ENCODE peak calls at places on chromosomes 6 and 20, in four cellular contexts. X is A549, P is breast epithelium, B is heart left ventricle. L is an unnamed sample.

GRCh38 chr20:63007472-63007721 is 633 bp upstream of the BHLHE23 start:
- DNase-seq in X (no peak), P (no peak), B (no peak), L (no peak)

GRCh38 chr6:41451039-41451438 is 95.1 kb upstream of the FOXP4 start:
- DNase-seq in X (no peak), P (no peak), B (peak; percentile 53), L (no peak)

GRCh38 chr6:27213544-27214125 is 33.9 kb upstream of the PRSS16 start:
- DNase-seq in X (peak; percentile 31), P (no peak), B (no peak), L (no peak)

GRCh38 chr20:37309941-37310590 is 20.6 kb downstream of the MANBAL start:
- DNase-seq in X (no peak), P (peak; percentile 87), B (no peak), L (no peak)

GRCh38 chr20:36064661-36065426 is 89.7 kb upstream of the EPB41L1 start:
- DNase-seq in X (peak; percentile 91), P (peak; percentile 92), B (peak; percentile 99), L (peak; percentile 93)

GRCh38 chr6:53432318-53433161 is 83.8 kb upstream of the ELOVL5 start:
- DNase-seq in X (no peak), P (no peak), B (no peak), L (peak; percentile 24)

GRCh38 chr6:98044168-98044567 is 761.2 kb upstream of the MMS22L start:
- DNase-seq in X (no peak), P (no peak), B (no peak), L (no peak)

GRCh38 chr20:434221-434620 is 26.1 kb downstream of the RBCK1 start:
- DNase-seq in X (no peak), P (no peak), B (no peak), L (no peak)

GRCh38 chr20:57391439-57392129 is 388 bp downstream of the RBM38 start:
- DNase-seq in X (no peak), P (no peak), B (peak; percentile 68), L (peak; percentile 42)

GRCh38 chr20:4027590-4028265 is 12.4 kb upstream of the RNF24 start:
- DNase-seq in X (no peak), P (no peak), B (no peak), L (no peak)

GRCh38 chr6:80440496-80441160 is 334.2 kb downstream of the BCKDHB start:
- DNase-seq in X (no peak), P (no peak), B (no peak), L (no peak)

GRCh38 chr20:49798718-49799117 is 13.9 kb upstream of the SLC9A8 start:
- DNase-seq in X (no peak), P (no peak), B (no peak), L (no peak)

GRCh38 chr20:60823001-60823649 is 428.9 kb upstream of the CDH4 start:
- DNase-seq in X (no peak), P (no peak), B (no peak), L (no peak)

GRCh38 chr6:80282913-80283554 is 176.6 kb downstream of the BCKDHB start:
- DNase-seq in X (no peak), P (no peak), B (no peak), L (no peak)

GRCh38 chr6:34331361-34332050 is 61.0 kb downstream of the NUDT3 start:
- DNase-seq in X (no peak), P (no peak), B (no peak), L (no peak)

GRCh38 chr6:39088331-39088730 is 26.7 kb downstream of the SAYSD1 start:
- DNase-seq in X (peak; percentile 17), P (no peak), B (no peak), L (no peak)

GRCh38 chr6:133114973-133115372 is 126.2 kb upstream of the EYA4 start:
- DNase-seq in X (no peak), P (no peak), B (no peak), L (no peak)

GRCh38 chr20:50734730-50735679 is 3.6 kb downstream of the PARD6B start:
- DNase-seq in X (no peak), P (peak; percentile 7), B (no peak), L (no peak)

GRCh38 chr6:69090132-69090531 is 455.1 kb downstream of the ADGRB3 start:
- DNase-seq in X (no peak), P (no peak), B (no peak), L (peak; percentile 4)

GRCh38 chr6:27550692-27551091 is 77.8 kb upstream of the ZNF184 start:
- DNase-seq in X (no peak), P (no peak), B (no peak), L (no peak)

GRCh38 chr6:35544748-35545361 is 32.2 kb upstream of the TULP1 start:
- DNase-seq in X (no peak), P (no peak), B (no peak), L (no peak)

GRCh38 chr20:11919046-11919445 is 1.4 kb downstream of the BTBD3 start:
- DNase-seq in X (no peak), P (no peak), B (no peak), L (no peak)

GRCh38 chr6:56841372-56841749 is 113.5 kb upstream of the BEND6 start:
- DNase-seq in X (no peak), P (no peak), B (no peak), L (no peak)
- TF ChIP-seq POLR2A in X (no peak), P (no peak), B (no peak), L (no peak)

DNA sequence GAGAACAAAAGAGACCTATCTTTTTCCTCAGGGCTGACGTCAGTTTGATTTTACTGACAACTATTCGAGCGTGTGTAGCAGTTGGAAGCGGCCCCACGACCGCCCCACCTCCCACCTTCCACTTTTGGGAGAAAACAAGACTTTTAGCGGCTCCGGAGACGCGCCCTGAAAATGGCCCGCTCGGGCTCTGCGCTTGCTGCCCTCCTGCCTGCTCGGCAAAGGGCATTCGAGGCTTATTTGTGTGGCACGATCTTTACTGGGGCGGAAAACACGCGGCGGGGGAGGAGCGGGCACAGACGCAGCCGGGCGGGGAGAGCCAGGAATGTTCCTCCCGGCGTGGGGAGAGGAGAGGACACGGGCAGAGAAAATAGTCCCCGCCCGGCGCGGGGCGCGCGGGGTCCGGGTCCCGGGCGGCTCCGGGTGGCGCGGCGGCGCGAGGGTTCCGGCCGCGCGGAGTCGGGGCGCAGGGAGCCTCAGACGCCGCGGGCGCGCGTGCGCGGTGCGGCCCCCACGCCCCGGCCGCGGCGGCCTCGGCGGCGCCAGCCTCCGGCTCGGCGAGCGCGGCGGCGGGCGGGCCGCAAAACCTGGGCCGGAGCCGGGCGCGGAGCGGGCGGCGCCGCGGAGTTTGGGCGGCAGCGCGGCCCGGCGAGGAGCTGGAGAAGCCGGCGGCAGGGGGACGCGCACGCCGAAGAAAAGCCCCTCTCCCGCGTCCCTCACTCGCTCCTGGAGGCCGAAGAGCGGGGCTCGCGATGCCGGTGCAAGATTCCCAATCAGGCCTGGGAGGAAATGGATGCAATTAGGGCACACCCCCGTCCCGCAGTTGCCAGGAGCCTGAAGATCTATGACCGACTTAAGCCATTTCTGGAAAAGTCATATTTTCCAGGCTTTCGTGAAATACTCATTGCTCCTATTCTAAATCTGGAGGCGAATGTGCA is 90.0 kb upstream of the ARID1B start:
- DNase-seq in X (peak; percentile 56), P (peak; percentile 92), B (peak; percentile 95), L (peak; percentile 79)
- TF ChIP-seq POLR2A in X (peak; percentile 48), P (peak; percentile 64), B (peak; percentile 80), L (peak; percentile 71)

GRCh38 chr6:106085984-106086832 is at the start of gene PRDM1:
- DNase-seq in X (peak; percentile 76), P (peak; percentile 86), B (peak; percentile 89), L (peak; percentile 26)
- TF ChIP-seq POLR2A in X (no peak), P (peak; percentile 15), B (peak; percentile 38), L (peak; percentile 35)

GRCh38 chr6:126280287-126280686 is 59.6 kb upstream of the CENPW start:
- DNase-seq in X (no peak), P (no peak), B (no peak), L (no peak)
- TF ChIP-seq POLR2A in X (no peak), P (no peak), B (no peak), L (no peak)

L was measured in H54.